ENCODE peak calls at places on chromosomes 12 and 14, in four cellular contexts. Y is right lobe of liver, V is body of pancreas, I is HCT116. B is an unnamed sample.

GRCh38 chr14:104532191-104532555 is 47.4 kb upstream of the C14orf180 start:
- DNase-seq in Y (no peak), V (no peak), I (no peak), B (no peak)

GRCh38 chr12:64796205-64796845 is 28.1 kb upstream of the TBC1D30 start:
- DNase-seq in Y (no peak), V (peak), I (peak), B (no peak)

GRCh38 chr12:15634010-15634676 is 155.0 kb downstream of the EPS8 start:
- DNase-seq in Y (no peak), V (no peak), I (no peak), B (no peak)

GRCh38 chr14:101257551-101257950 is 303.7 kb upstream of the DIO3 start:
- DNase-seq in Y (no peak), V (no peak), I (no peak), B (no peak)

GRCh38 chr14:50122291-50122690 is 5.9 kb upstream of the VCPKMT start:
- DNase-seq in Y (no peak), V (no peak), I (no peak), B (no peak)

GRCh38 chr14:29822430-29822709 is 105.3 kb downstream of the PRKD1 start:
- DNase-seq in Y (no peak), V (no peak), I (no peak), B (no peak)

GRCh38 chr12:114163766-114164165 is 197.6 kb upstream of the RBM19 start:
- DNase-seq in Y (no peak), V (no peak), I (peak), B (no peak)

GRCh38 chr12:87216436-87216835 is 812.8 kb downstream of the C12orf50 start:
- DNase-seq in Y (no peak), V (no peak), I (no peak), B (no peak)

GRCh38 chr14:104254735-104255400 is 116.5 kb downstream of the KIF26A start:
- DNase-seq in Y (no peak), V (no peak), I (no peak), B (no peak)

GRCh38 chr12:41681898-41682297 is 462.8 kb downstream of the GXYLT1 start:
- DNase-seq in Y (no peak), V (no peak), I (no peak), B (no peak)

GRCh38 chr12:77924703-77925102 is 94.0 kb downstream of the NAV3 start:
- DNase-seq in Y (no peak), V (no peak), I (no peak), B (no peak)

GRCh38 chr12:121751034-121751433 is 38.5 kb downstream of the TMEM120B start:
- DNase-seq in Y (no peak), V (no peak), I (no peak), B (no peak)

GRCh38 chr12:113674996-113675395 is 203.3 kb upstream of the LHX5 start:
- DNase-seq in Y (no peak), V (no peak), I (no peak), B (no peak)

GRCh38 chr12:93616584-93617101 is 44.2 kb downstream of the SOCS2 start:
- DNase-seq in Y (no peak), V (no peak), I (no peak), B (no peak)

GRCh38 chr12:99093166-99093565 is 448.1 kb downstream of the APAF1 start:
- DNase-seq in Y (no peak), V (no peak), I (no peak), B (no peak)

GRCh38 chr12:98198261-98198982 is 317.0 kb upstream of the TMPO start:
- DNase-seq in Y (no peak), V (no peak), I (no peak), B (no peak)

GRCh38 chr12:112163056-112163455 is 37.7 kb downstream of the TRAFD1 start:
- DNase-seq in Y (no peak), V (no peak), I (no peak), B (no peak)

GRCh38 chr12:47722136-47722834 is 3.0 kb downstream of the ENDOU start:
- DNase-seq in Y (no peak), V (no peak), I (no peak), B (no peak)

GRCh38 chr14:43135877-43136411 is 1371.1 kb downstream of the FSCB start:
- DNase-seq in Y (no peak), V (no peak), I (no peak), B (no peak)

GRCh38 chr12:105939181-105939721 is 199.5 kb downstream of the NUAK1 start:
- DNase-seq in Y (no peak), V (no peak), I (no peak), B (no peak)

GRCh38 chr12:75699728-75700496 is 188.5 kb upstream of the KRR1 start:
- DNase-seq in Y (no peak), V (peak), I (no peak), B (no peak)

GRCh38 chr14:101972126-101972785 is 7.9 kb downstream of the DYNC1H1 start:
- DNase-seq in Y (peak), V (peak), I (peak), B (peak)

GRCh38 chr12:31234955-31235867 is 90.7 kb downstream of the SINHCAF start:
- DNase-seq in Y (no peak), V (peak), I (peak), B (no peak)

GRCh38 chr12:50192908-50193307 is 25.7 kb upstream of the CERS5 start:
- DNase-seq in Y (no peak), V (no peak), I (no peak), B (no peak)

GRCh38 chr14:106843376-106843775 is 1317.0 kb downstream of the TMEM121 start:
- DNase-seq in Y (no peak), V (no peak), I (no peak), B (no peak)

GRCh38 chr14:68522510-68523325 is 270.1 kb downstream of the ZFP36L1 start:
- DNase-seq in Y (no peak), V (no peak), I (no peak), B (peak)

GRCh38 chr12:129552996-129553750 is 350.7 kb downstream of the TMEM132D start:
- DNase-seq in Y (no peak), V (no peak), I (no peak), B (no peak)

GRCh38 chr12:2648406-2648805 is 146.4 kb upstream of the FKBP4 start:
- DNase-seq in Y (no peak), V (no peak), I (no peak), B (no peak)

GRCh38 chr14:51651388-51652167 is at the start of gene FRMD6:
- DNase-seq in Y (peak), V (peak), I (peak), B (no peak)

GRCh38 chr14:73239463-73240241 is 2.3 kb downstream of the PAPLN start:
- DNase-seq in Y (no peak), V (peak), I (no peak), B (no peak)

GRCh38 chr12:19410211-19410610 is 29.1 kb upstream of the AEBP2 start:
- DNase-seq in Y (no peak), V (no peak), I (no peak), B (no peak)

GRCh38 chr12:88736031-88736430 is 155.8 kb upstream of the KITLG start:
- DNase-seq in Y (no peak), V (no peak), I (no peak), B (no peak)

GRCh38 chr12:69642531-69642930 is 31.8 kb upstream of the LRRC10 start:
- DNase-seq in Y (no peak), V (no peak), I (no peak), B (no peak)

GRCh38 chr14:103141117-103141796 is 18.0 kb downstream of the TNFAIP2 start:
- DNase-seq in Y (no peak), V (peak), I (peak), B (no peak)

GRCh38 chr12:93571854-93572711 is at the start of gene SOCS2:
- DNase-seq in Y (peak), V (peak), I (no peak), B (no peak)

GRCh38 chr14:25904446-25904845 is 693.4 kb downstream of the NOVA1 start:
- DNase-seq in Y (no peak), V (no peak), I (no peak), B (no peak)

GRCh38 chr12:3278681-3279414 is 201.7 kb downstream of the TSPAN9 start:
- DNase-seq in Y (no peak), V (no peak), I (no peak), B (no peak)

DNA sequence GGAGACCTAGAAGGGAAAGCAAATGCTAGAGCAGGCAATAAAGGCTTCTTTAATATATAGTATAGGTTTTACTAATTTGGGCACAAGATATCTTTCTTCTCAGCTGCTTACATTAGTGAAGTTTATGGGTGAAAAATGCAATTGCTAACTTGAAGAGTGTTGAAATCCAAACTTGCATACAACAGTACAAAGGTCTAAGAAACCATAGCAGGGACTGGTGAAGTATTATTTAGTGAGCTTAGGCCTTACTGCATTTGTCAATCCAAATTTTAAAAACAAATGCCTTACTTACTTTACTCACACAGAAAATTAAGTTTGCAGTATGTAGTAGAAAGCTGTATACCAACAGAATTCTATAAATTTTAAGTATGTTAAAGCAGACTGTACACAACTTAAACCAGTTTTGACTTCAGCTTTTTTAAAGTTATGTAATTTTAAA is 1.4 kb upstream of the AP4S1 start:
- DNase-seq in Y (no peak), V (no peak), I (no peak), B (no peak)
- H3K4me3 ChIP-seq in Y (peak), V (no peak), I (peak), B (peak)

GRCh38 chr12:68621092-68622081 is 10.7 kb downstream of the RAP1B start:
- DNase-seq in Y (no peak), V (no peak), I (no peak), B (no peak)
- TF ChIP-seq POLR2A in Y (no peak), V (no peak), I (no peak), B (no peak)

GRCh38 chr12:6767592-6768384 is 1.6 kb downstream of the PTMS start:
- DNase-seq in Y (peak), V (peak), I (no peak), B (no peak)
- H3K4me3 ChIP-seq in Y (peak), V (peak), I (peak), B (peak)

GRCh38 chr14:90522585-90523191 is 125.9 kb downstream of the CALM1 start:
- DNase-seq in Y (no peak), V (peak), I (no peak), B (no peak)
- TF ChIP-seq POLR2A in Y (no peak), V (no peak), I (no peak), B (no peak)

DNA sequence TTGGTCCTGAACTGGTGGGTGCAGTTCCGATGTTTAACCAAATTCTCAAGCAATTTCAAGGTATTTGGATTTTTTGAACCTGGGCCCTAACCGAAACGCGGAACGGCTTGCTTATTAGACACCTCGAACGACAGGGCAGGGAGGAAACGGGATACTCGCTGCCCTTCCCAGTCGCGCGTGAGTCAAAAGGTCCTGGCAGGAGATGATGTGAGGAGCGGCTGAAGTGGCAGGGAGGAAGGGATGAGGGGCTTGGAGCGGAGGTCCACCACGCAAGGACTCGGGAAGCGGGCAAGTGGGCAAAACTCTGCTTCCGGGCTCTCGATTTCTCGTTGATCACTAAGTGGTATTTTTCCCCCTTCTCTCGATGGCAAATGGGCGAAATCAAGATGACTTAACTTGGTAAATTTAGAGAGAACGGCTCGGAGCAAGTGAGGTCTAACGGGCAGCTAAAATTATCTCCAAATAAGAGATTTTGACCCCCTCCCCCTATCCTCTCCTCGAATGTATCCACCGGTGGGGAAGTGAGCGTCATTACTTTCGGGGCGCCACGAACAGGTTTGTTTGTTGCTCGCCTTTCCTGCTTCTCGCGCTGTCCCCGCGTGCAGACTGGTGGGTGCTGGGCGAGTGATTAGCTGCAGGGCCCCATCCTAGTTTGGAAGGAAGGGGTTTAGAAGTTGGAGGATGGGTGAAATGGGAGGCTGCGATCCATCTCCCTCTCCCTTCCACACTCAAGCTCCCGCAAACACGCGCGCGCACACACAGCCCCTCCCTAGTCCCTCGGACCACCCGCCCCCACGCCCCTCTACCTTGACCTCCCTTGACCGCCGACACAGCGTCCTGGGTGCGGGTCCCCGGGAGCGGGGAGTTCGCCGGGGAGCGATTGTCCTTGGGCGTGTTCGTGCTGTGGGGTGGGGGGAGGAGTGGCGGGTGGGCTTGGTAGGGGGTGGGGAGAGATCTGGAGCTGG is 987 bp upstream of the NTF3 start:
- DNase-seq in Y (no peak), V (no peak), I (no peak), B (no peak)
- H3K4me3 ChIP-seq in Y (peak), V (no peak), I (no peak), B (peak)

DNA sequence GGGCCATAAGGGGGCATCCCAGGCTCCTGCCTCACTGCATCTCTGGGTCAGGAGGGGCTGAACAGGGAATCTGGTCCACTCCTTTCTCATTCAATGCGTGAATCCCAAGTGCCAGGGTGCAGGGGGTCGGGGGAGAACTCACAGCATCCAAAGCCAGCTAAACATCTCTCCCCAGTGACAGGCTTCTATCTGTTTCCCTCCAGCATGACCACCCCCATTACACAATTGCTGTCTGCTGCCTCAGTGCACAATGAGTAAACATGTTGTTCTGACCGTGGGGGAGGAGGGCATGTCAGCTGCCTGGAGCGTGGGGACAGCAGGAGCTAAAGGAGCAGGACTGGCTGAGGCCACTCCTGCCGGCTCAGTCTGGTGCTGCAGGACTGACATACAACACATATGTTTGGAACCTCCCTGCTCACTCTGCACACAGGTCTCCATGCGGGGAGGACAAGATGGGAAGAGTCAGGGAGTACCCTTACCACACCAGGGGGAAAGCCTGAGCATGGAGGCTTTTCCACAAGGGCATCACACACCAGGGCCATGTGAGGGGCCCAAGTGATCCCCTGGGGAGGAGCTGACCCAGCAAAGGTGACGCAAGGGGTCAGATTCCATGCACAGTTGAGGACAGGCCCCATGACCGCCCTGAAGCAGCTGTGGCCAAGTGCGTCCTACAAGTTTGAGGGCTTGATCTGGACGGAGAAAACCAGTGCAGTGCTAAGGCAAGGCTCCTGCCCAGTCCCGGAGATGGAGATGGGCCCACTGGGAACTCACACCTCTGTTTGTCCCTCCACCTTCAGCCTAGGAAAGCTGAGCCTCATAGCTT is 1.4 kb downstream of the TNS2 start:
- DNase-seq in Y (peak), V (peak), I (no peak), B (peak)
- TF ChIP-seq POLR2A in Y (peak), V (peak), I (no peak), B (no peak)

GRCh38 chr12:32819424-32819823 is 63.7 kb upstream of the YARS2 start:
- DNase-seq in Y (no peak), V (no peak), I (no peak), B (no peak)

GRCh38 chr12:32822344-32822743 is 66.6 kb upstream of the YARS2 start:
- DNase-seq in Y (no peak), V (no peak), I (no peak), B (no peak)

GRCh38 chr12:32824596-32824995 is 68.9 kb upstream of the YARS2 start:
- DNase-seq in Y (no peak), V (no peak), I (no peak), B (no peak)

GRCh38 chr12:32820376-32820931 is 64.8 kb upstream of the YARS2 start:
- DNase-seq in Y (no peak), V (no peak), I (no peak), B (no peak)

GRCh38 chr12:32821293-32822089 is 65.8 kb upstream of the YARS2 start:
- DNase-seq in Y (no peak), V (no peak), I (no peak), B (no peak)
- H3K4me3 ChIP-seq in Y (no peak), V (no peak), I (no peak), B (no peak)

GRCh38 chr14:95518045-95518751 is 1.7 kb upstream of the SYNE3 start:
- DNase-seq in Y (no peak), V (no peak), I (no peak), B (no peak)

GRCh38 chr14:95516554-95517209 is at the start of gene SYNE3:
- DNase-seq in Y (peak), V (peak), I (no peak), B (no peak)

GRCh38 chr14:95515080-95515489 is 1.4 kb downstream of the SYNE3 start:
- DNase-seq in Y (peak), V (no peak), I (no peak), B (no peak)

GRCh38 chr14:95514131-95515079 is 2.0 kb downstream of the SYNE3 start:
- DNase-seq in Y (no peak), V (no peak), I (no peak), B (no peak)

GRCh38 chr14:95515523-95516517 is 630 bp downstream of the SYNE3 start:
- DNase-seq in Y (peak), V (peak), I (no peak), B (no peak)
- TF ChIP-seq POLR2A in Y (no peak), V (no peak), I (no peak), B (no peak)

B was measured in vagina.